ENCODE peak calls at places on chromosome 9, in four cellular contexts. C, T, D and S are unnamed samples.

GRCh38 chr9:120861935-120862334 is 15.1 kb downstream of the PHF19 start:
- DNase-seq in C (no peak), T (no peak), D (no peak), S (no peak)

GRCh38 chr9:125852386-125852785 is 105.2 kb downstream of the PBX3 start:
- DNase-seq in C (no peak), T (no peak), D (no peak), S (no peak)

GRCh38 chr9:5838884-5839571 is 6.1 kb upstream of the ERMP1 start:
- DNase-seq in C (no peak), T (no peak), D (peak; percentile 64), S (no peak)

GRCh38 chr9:99189887-99190596 is 31.7 kb downstream of the ALG2 start:
- DNase-seq in C (no peak), T (no peak), D (peak; percentile 49), S (no peak)

GRCh38 chr9:112248722-112249121 is 73.6 kb upstream of the SUSD1 start:
- DNase-seq in C (no peak), T (no peak), D (peak; percentile 51), S (no peak)

GRCh38 chr9:94950040-94950732 is 223.7 kb downstream of the AOPEP start:
- DNase-seq in C (no peak), T (no peak), D (no peak), S (no peak)

GRCh38 chr9:70553718-70554673 is 139.5 kb upstream of the KLF9 start:
- DNase-seq in C (no peak), T (no peak), D (peak; percentile 30), S (peak; percentile 14)

GRCh38 chr9:33381231-33381791 is 21.1 kb downstream of the AQP7 start:
- DNase-seq in C (no peak), T (no peak), D (peak; percentile 32), S (no peak)

GRCh38 chr9:109771796-109772525 is 8.0 kb upstream of the PALM2AKAP2 start:
- DNase-seq in C (no peak), T (no peak), D (peak; percentile 64), S (no peak)

GRCh38 chr9:99046068-99046467 is 58.8 kb upstream of the TGFBR1 start:
- DNase-seq in C (no peak), T (no peak), D (no peak), S (no peak)

GRCh38 chr9:95724253-95724991 is 151.1 kb upstream of the ERCC6L2 start:
- DNase-seq in C (no peak), T (no peak), D (no peak), S (no peak)

GRCh38 chr9:100111235-100111634 is 12.2 kb downstream of the INVS start:
- DNase-seq in C (peak; percentile 76), T (peak; percentile 2), D (peak; percentile 98), S (peak; percentile 68)

GRCh38 chr9:110444911-110445310 is 107.2 kb upstream of the TXNDC8 start:
- DNase-seq in C (no peak), T (no peak), D (peak; percentile 86), S (no peak)

GRCh38 chr9:5892456-5893133 is 1.9 kb downstream of the MLANA start:
- DNase-seq in C (no peak), T (no peak), D (no peak), S (no peak)

GRCh38 chr9:17930091-17930490 is 351.2 kb downstream of the SH3GL2 start:
- DNase-seq in C (no peak), T (no peak), D (no peak), S (no peak)

GRCh38 chr9:116175616-116176015 is 22.0 kb downstream of the PAPPA start:
- DNase-seq in C (no peak), T (no peak), D (peak; percentile 47), S (no peak)

GRCh38 chr9:99720455-99721050 is 101.1 kb upstream of the NR4A3 start:
- DNase-seq in C (no peak), T (no peak), D (peak; percentile 0), S (no peak)

GRCh38 chr9:14960881-14961280 is 50.7 kb upstream of the FREM1 start:
- DNase-seq in C (no peak), T (no peak), D (no peak), S (no peak)

GRCh38 chr9:134602547-134603362 is 38.8 kb upstream of the COL5A1 start:
- DNase-seq in C (peak; percentile 43), T (no peak), D (peak; percentile 99), S (no peak)

GRCh38 chr9:1100945-1101344 is 50.8 kb downstream of the DMRT2 start:
- DNase-seq in C (no peak), T (no peak), D (peak; percentile 16), S (peak; percentile 5)

GRCh38 chr9:110152704-110153374 is 55.1 kb downstream of the C9orf152 start:
- DNase-seq in C (no peak), T (no peak), D (peak; percentile 72), S (no peak)

GRCh38 chr9:86667307-86667706 is 280.0 kb downstream of the GAS1 start:
- DNase-seq in C (no peak), T (no peak), D (peak; percentile 74), S (no peak)

GRCh38 chr9:21836437-21837161 is 34.2 kb downstream of the MTAP start:
- DNase-seq in C (no peak), T (no peak), D (peak; percentile 100), S (no peak)

GRCh38 chr9:107260437-107261081 is 22.5 kb upstream of the RAD23B start:
- DNase-seq in C (no peak), T (no peak), D (no peak), S (no peak)

GRCh38 chr9:79013715-79014610 is 557.8 kb upstream of the TLE4 start:
- DNase-seq in C (no peak), T (no peak), D (peak; percentile 38), S (no peak)

GRCh38 chr9:133246507-133247390 is 28.3 kb downstream of the ABO start:
- DNase-seq in C (no peak), T (no peak), D (no peak), S (no peak)

GRCh38 chr9:104858846-104859245 is 69.1 kb downstream of the ABCA1 start:
- DNase-seq in C (no peak), T (no peak), D (peak; percentile 25), S (no peak)

GRCh38 chr9:114261026-114261425 is 61.9 kb upstream of the ORM1 start:
- DNase-seq in C (no peak), T (no peak), D (no peak), S (no peak)

GRCh38 chr9:78940121-78940855 is 631.5 kb upstream of the TLE4 start:
- DNase-seq in C (no peak), T (no peak), D (no peak), S (no peak)

GRCh38 chr9:19615036-19615435 is 173.8 kb downstream of the SLC24A2 start:
- DNase-seq in C (no peak), T (no peak), D (no peak), S (no peak)

GRCh38 chr9:129273136-129273895 is 95.3 kb upstream of the IER5L start:
- DNase-seq in C (no peak), T (no peak), D (no peak), S (no peak)

GRCh38 chr9:129270903-129271431 is 92.9 kb upstream of the IER5L start:
- DNase-seq in C (no peak), T (no peak), D (peak; percentile 44), S (no peak)

GRCh38 chr9:129270205-129270604 is 92.1 kb upstream of the IER5L start:
- DNase-seq in C (no peak), T (no peak), D (no peak), S (no peak)

GRCh38 chr9:129273941-129274709 is 96.1 kb upstream of the IER5L start:
- DNase-seq in C (no peak), T (no peak), D (no peak), S (no peak)

GRCh38 chr9:129272348-129273025 is 94.4 kb upstream of the IER5L start:
- DNase-seq in C (no peak), T (no peak), D (no peak), S (no peak)
- H3K4me1 ChIP-seq in C (no peaks in the 10 kb centered on the region), T (peaks cover 2% of the 10 kb centered on the region), D (peaks cover 5% of the 10 kb centered on the region), S (no peaks in the 10 kb centered on the region)

GRCh38 chr9:16039988-16040761 is 487.3 kb downstream of the CCDC171 start:
- DNase-seq in C (no peak), T (no peak), D (peak; percentile 81), S (no peak)
- H3K4me3 ChIP-seq in C (no peak overlapping the region), T (no peak overlapping the region), D (no peak overlapping the region), S (no peak overlapping the region)

GRCh38 chr9:35553670-35554543 is 51.2 kb upstream of the TESK1 start:
- DNase-seq in C (no peak), T (no peak), D (peak; percentile 73), S (peak; percentile 44)
- H3K27ac ChIP-seq in C (peak overlapping the region; percentile 77), T (peak overlapping the region; percentile 66), D (no peak overlapping the region), S (no peak overlapping the region)

DNA sequence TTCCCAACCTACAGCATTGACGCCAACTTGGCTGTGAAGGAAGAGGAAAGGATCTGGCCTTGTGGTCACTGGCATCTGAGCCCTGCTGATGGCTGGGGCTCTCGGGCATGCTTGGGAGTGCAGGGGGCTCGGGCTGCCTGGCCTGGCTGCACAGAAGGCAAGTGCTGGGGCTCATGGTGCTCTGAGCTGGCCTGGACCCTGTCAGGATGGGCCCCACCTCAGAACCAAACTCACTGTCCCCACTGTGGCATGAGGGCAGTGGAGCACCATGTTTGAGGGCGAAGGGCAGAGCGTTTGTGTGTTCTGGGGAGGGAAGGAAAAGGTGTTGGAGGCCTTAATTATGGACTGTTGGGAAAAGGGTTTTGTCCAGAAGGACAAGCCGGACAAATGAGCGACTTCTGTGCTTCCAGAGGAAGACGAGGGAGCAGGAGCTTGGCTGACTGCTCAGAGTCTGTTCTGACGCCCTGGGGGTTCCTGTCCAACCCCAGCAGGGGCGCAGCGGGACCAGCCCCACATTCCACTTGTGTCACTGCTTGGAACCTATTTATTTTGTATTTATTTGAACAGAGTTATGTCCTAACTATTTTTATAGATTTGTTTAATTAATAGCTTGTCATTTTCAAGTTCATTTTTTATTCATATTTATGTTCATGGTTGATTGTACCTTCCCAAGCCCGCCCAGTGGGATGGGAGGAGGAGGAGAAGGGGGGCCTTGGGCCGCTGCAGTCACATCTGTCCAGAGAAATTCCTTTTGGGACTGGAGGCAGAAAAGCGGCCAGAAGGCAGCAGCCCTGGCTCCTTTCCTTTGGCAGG is 19.4 kb downstream of the PTGES2 start:
- DNase-seq in C (no peak), T (no peak), D (no peak), S (no peak)
- H3K4me1 ChIP-seq in C (no peaks in the 10 kb centered on the region), T (peaks cover 20% of the 10 kb centered on the region), D (no peaks in the 10 kb centered on the region), S (no peaks in the 10 kb centered on the region)

GRCh38 chr9:137878146-137878941 is 762 bp downstream of the CACNA1B start:
- DNase-seq in C (no peak), T (no peak), D (no peak), S (no peak)
- H3K4me3 ChIP-seq in C (peak overlapping the region; percentile 50), T (peak overlapping the region; percentile 34), D (no peak overlapping the region), S (peak overlapping the region; percentile 37)

GRCh38 chr9:130172161-130172857 is at the start of gene NCS1:
- DNase-seq in C (no peak), T (no peak), D (peak; percentile 61), S (peak; percentile 77)
- H3K27ac ChIP-seq in C (peak within 1 kb of the TSS; percentile 95), T (peak within 1 kb of the TSS; percentile 88), D (peak within 1 kb of the TSS; percentile 70), S (peak within 1 kb of the TSS; percentile 79)

GRCh38 chr9:131666029-131666428 is 73.8 kb downstream of the RAPGEF1 start:
- DNase-seq in C (no peak), T (no peak), D (peak; percentile 55), S (no peak)
- H3K4me1 ChIP-seq in C (peaks cover 29% of the 10 kb centered on the region), T (peaks cover 52% of the 10 kb centered on the region), D (peaks cover 21% of the 10 kb centered on the region), S (peaks cover 9% of the 10 kb centered on the region)